ENCODE peak calls at places on chromosomes 5 and 9, in six cellular contexts. A is GM23338, D is GM13976, E is WTC11, F is cardiac fibroblast, Y is heart right ventricle. U is an unnamed sample.

GRCh38 chr9:132242621-132243155 is 80.8 kb downstream of the NTNG2 start:
- DNase-seq in A (peak; percentile 32), D (no peak), E (no peak), F (no peak), Y (no peak), U (peak; percentile 35)

GRCh38 chr5:147348046-147348445 is 113.2 kb downstream of the STK32A start:
- DNase-seq in A (no peak), D (no peak), E (no peak), F (no peak), Y (no peak), U (no peak)

GRCh38 chr9:101309139-101309538 is 75.7 kb downstream of the BAAT start:
- DNase-seq in A (no peak), D (no peak), E (no peak), F (no peak), Y (no peak), U (no peak)

GRCh38 chr5:108271127-108271526 is 110.8 kb downstream of the FBXL17 start:
- DNase-seq in A (no peak), D (no peak), E (no peak), F (no peak), Y (no peak), U (no peak)

GRCh38 chr5:159777049-159777448 is 139.2 kb upstream of the ADRA1B start:
- DNase-seq in A (no peak), D (no peak), E (no peak), F (no peak), Y (no peak), U (no peak)

GRCh38 chr5:40681351-40682311 is 1.9 kb downstream of the PTGER4 start:
- DNase-seq in A (peak; percentile 59), D (peak; percentile 40), E (peak; percentile 45), F (no peak), Y (peak; percentile 27), U (peak; percentile 37)

GRCh38 chr5:19920761-19921160 is 67.2 kb downstream of the CDH18 start:
- DNase-seq in A (no peak), D (no peak), E (no peak), F (peak; percentile 12), Y (no peak), U (no peak)

GRCh38 chr5:90709323-90710148 is 150.9 kb downstream of the ADGRV1 start:
- DNase-seq in A (peak; percentile 80), D (peak; percentile 38), E (peak; percentile 54), F (peak; percentile 54), Y (no peak), U (peak; percentile 50)

GRCh38 chr5:1542011-1542410 is 18.3 kb upstream of the LPCAT1 start:
- DNase-seq in A (no peak), D (no peak), E (no peak), F (peak; percentile 55), Y (no peak), U (no peak)

GRCh38 chr5:158992104-158992740 is 107.5 kb downstream of the EBF1 start:
- DNase-seq in A (no peak), D (no peak), E (no peak), F (peak; percentile 86), Y (no peak), U (no peak)

GRCh38 chr9:113600871-113601545 is 137.5 kb downstream of the RGS3 start:
- DNase-seq in A (no peak), D (no peak), E (no peak), F (no peak), Y (no peak), U (no peak)

GRCh38 chr5:158832736-158833135 is 267.0 kb downstream of the EBF1 start:
- DNase-seq in A (no peak), D (no peak), E (no peak), F (no peak), Y (no peak), U (no peak)

GRCh38 chr5:60339691-60340191 is 360.2 kb downstream of the DEPDC1B start:
- DNase-seq in A (no peak), D (no peak), E (no peak), F (peak; percentile 13), Y (no peak), U (no peak)

GRCh38 chr5:1001406-1002270 is 7.0 kb upstream of the NKD2 start:
- DNase-seq in A (no peak), D (no peak), E (peak; percentile 7), F (no peak), Y (peak; percentile 6), U (no peak)

GRCh38 chr9:104864675-104865104 is 63.3 kb downstream of the ABCA1 start:
- DNase-seq in A (no peak), D (no peak), E (no peak), F (peak; percentile 72), Y (no peak), U (no peak)

GRCh38 chr5:130141689-130142320 is 237.5 kb downstream of the CHSY3 start:
- DNase-seq in A (peak; percentile 67), D (peak; percentile 22), E (peak; percentile 74), F (peak; percentile 66), Y (peak; percentile 15), U (peak; percentile 35)

GRCh38 chr5:122493091-122493775 is 181.2 kb downstream of the SNCAIP start:
- DNase-seq in A (no peak), D (no peak), E (no peak), F (no peak), Y (peak; percentile 83), U (peak; percentile 9)

GRCh38 chr5:54438601-54439399 is 16.7 kb upstream of the HSPB3 start:
- DNase-seq in A (no peak), D (no peak), E (no peak), F (no peak), Y (no peak), U (no peak)

DNA sequence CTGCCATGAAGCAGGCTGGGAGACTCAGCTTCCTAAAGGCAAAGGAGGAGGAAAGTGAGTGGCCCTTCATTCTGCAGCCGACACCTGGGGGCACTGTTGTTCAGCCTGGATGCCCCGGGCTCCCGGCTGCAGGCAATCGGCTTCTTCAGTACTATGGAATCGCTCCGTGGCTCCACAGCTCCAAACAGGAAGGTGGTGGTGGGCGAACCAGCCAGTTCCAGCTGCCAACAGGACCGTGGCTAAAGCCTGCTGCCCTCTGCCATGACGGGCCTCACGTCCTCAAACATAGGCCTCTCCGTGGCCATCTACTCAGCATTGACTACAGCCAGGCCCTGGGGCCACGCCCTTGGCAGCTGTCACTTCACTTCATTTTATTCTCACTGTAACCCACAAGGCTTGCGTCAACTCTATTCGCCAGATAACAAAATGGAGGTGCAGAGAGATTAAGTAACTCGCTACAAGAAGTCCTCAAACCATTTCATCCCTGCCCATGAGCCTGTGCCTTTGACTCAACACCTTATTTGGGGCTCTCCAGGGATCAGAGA is 38.1 kb downstream of the PAX5 start:
- DNase-seq in A (peak; percentile 93), D (peak; percentile 74), E (peak; percentile 88), F (peak; percentile 74), Y (peak; percentile 29), U (peak; percentile 72)
- TF ChIP-seq CTCF in A (peak; percentile 95), D (peak; percentile 73), E (peak; percentile 45), F (peak; percentile 86), Y (peak; percentile 13), U (peak; percentile 55)

DNA sequence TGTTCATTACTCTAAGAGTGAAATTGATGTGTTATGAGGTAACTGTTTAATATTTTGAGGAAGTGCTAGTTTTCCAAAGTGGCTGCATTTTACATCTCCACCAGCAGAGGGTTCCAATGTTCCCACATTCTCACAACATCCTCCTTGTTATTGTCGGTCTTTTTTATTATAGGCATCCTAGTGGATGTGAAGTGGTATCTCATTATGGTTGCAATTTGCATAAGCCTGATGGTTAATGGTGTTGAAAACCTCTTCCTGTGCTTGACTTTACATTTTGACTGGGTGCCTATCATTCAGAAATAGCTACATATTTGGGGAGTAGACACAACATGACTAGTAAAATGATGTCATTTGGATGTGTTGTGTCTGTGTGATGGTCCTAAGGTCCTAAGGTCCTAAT is 143.6 kb downstream of the MRPS30 start:
- DNase-seq in A (peak; percentile 67), D (peak; percentile 19), E (peak; percentile 19), F (peak; percentile 12), Y (no peak), U (peak; percentile 15)
- TF ChIP-seq CTCF in A (peak; percentile 73), D (peak; percentile 30), E (peak; percentile 56), F (peak; percentile 61), Y (peak; percentile 42), U (peak; percentile 77)

GRCh38 chr9:98295824-98296223 is 40.4 kb upstream of the TBC1D2 start:
- DNase-seq in A (no peak), D (no peak), E (no peak), F (no peak), Y (no peak), U (no peak)
- TF ChIP-seq CTCF in A (no peak), D (no peak), E (no peak), F (no peak), Y (no peak), U (no peak)

DNA sequence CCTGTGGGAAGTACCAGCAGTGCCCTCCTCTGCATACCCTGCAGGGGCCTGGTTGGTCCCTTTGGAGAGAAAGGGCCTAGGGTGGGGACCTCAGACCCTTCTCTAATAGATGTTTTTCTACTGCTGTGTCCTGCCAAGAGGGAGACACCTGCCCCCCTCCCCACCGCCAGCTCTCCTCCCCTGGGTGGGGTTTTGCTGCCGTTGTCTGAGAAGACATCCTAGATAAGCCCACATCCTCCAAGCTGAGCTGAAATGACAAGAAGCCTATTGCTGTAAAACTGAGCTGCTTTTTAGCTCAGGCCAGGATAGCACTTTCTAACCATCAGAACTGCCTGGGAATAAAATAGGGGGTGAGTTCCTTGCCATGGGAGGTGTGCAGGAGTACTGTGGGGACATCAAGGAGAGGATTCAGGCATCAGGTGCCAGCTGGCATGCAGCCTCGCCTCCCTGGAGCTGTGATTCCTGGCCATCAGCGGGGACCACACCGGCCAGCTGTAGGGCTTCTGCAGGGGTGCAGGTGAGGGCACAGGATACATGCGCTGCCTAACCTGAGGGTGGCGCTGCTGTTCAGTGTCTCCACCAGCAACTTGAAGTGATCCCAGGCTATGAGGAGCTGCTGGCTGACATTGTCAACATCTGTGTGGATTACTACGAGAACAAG is 37.9 kb downstream of the CYFIP2 start:
- DNase-seq in A (peak; percentile 85), D (no peak), E (peak; percentile 85), F (no peak), Y (peak; percentile 61), U (peak; percentile 20)
- TF ChIP-seq CTCF in A (peak; percentile 92), D (peak; percentile 4), E (peak; percentile 65), F (peak; percentile 6), Y (no peak), U (peak; percentile 13)

U was measured in nephron progenitor cell.